ENCODE peak calls at places on chromosome 6, in nine cellular contexts. One of them, this sample, is unnamed.

GRCh38 chr6:56510984-56511531 is 131.6 kb downstream of the DST start:
- DNase-seq in pancreas: no peak
- DNase-seq in WTC11: no peak
- DNase-seq in NAMALWA: no peak
- DNase-seq in neuronal stem cell: no peak
- DNase-seq in NT2/D1: no peak
- DNase-seq in HL-60: no peak
- DNase-seq in AG10803: no peak
- DNase-seq in cardiac fibroblast: no peak
- DNase-seq in this sample: no peak

GRCh38 chr6:46130665-46131064 is 876 bp downstream of the ENPP4 start:
- DNase-seq in pancreas: no peak
- DNase-seq in WTC11: no peak
- DNase-seq in NAMALWA: peak
- DNase-seq in neuronal stem cell: no peak
- DNase-seq in NT2/D1: no peak
- DNase-seq in HL-60: no peak
- DNase-seq in AG10803: no peak
- DNase-seq in cardiac fibroblast: no peak
- DNase-seq in this sample: no peak

GRCh38 chr6:85354761-85355618 is 94.9 kb upstream of the NT5E start:
- DNase-seq in pancreas: peak
- DNase-seq in WTC11: peak
- DNase-seq in NAMALWA: peak
- DNase-seq in neuronal stem cell: peak
- DNase-seq in NT2/D1: peak
- DNase-seq in HL-60: peak
- DNase-seq in AG10803: peak
- DNase-seq in cardiac fibroblast: peak
- DNase-seq in this sample: no peak

GRCh38 chr6:76776876-76777275 is 686.4 kb downstream of the HTR1B start:
- DNase-seq in pancreas: no peak
- DNase-seq in WTC11: no peak
- DNase-seq in NAMALWA: no peak
- DNase-seq in neuronal stem cell: no peak
- DNase-seq in NT2/D1: no peak
- DNase-seq in HL-60: no peak
- DNase-seq in AG10803: no peak
- DNase-seq in cardiac fibroblast: no peak
- DNase-seq in this sample: no peak

GRCh38 chr6:151310852-151311767 is 71.3 kb downstream of the AKAP12 start:
- DNase-seq in pancreas: no peak
- DNase-seq in WTC11: no peak
- DNase-seq in NAMALWA: no peak
- DNase-seq in neuronal stem cell: no peak
- DNase-seq in NT2/D1: no peak
- DNase-seq in HL-60: no peak
- DNase-seq in AG10803: no peak
- DNase-seq in cardiac fibroblast: no peak
- DNase-seq in this sample: no peak

GRCh38 chr6:28734443-28734959 is 189.3 kb downstream of the TRIM27 start:
- DNase-seq in pancreas: no peak
- DNase-seq in WTC11: no peak
- DNase-seq in NAMALWA: no peak
- DNase-seq in neuronal stem cell: no peak
- DNase-seq in NT2/D1: no peak
- DNase-seq in HL-60: no peak
- DNase-seq in AG10803: no peak
- DNase-seq in cardiac fibroblast: no peak
- DNase-seq in this sample: no peak

GRCh38 chr6:36033935-36034334 is 6.3 kb downstream of the MAPK14 start:
- DNase-seq in pancreas: no peak
- DNase-seq in WTC11: no peak
- DNase-seq in NAMALWA: no peak
- DNase-seq in neuronal stem cell: no peak
- DNase-seq in NT2/D1: no peak
- DNase-seq in HL-60: no peak
- DNase-seq in AG10803: no peak
- DNase-seq in cardiac fibroblast: peak
- DNase-seq in this sample: no peak

GRCh38 chr6:12414096-12414675 is 124.0 kb downstream of the EDN1 start:
- DNase-seq in pancreas: no peak
- DNase-seq in WTC11: no peak
- DNase-seq in NAMALWA: no peak
- DNase-seq in neuronal stem cell: no peak
- DNase-seq in NT2/D1: no peak
- DNase-seq in HL-60: no peak
- DNase-seq in AG10803: peak
- DNase-seq in cardiac fibroblast: peak
- DNase-seq in this sample: no peak

GRCh38 chr6:30747300-30747687 is 2.9 kb upstream of the IER3 start:
- DNase-seq in pancreas: no peak
- DNase-seq in WTC11: no peak
- DNase-seq in NAMALWA: no peak
- DNase-seq in neuronal stem cell: no peak
- DNase-seq in NT2/D1: no peak
- DNase-seq in HL-60: no peak
- DNase-seq in AG10803: no peak
- DNase-seq in cardiac fibroblast: peak
- DNase-seq in this sample: no peak

GRCh38 chr6:95599691-95600090 is 22.4 kb downstream of the MANEA start:
- DNase-seq in pancreas: no peak
- DNase-seq in WTC11: no peak
- DNase-seq in NAMALWA: no peak
- DNase-seq in neuronal stem cell: no peak
- DNase-seq in NT2/D1: no peak
- DNase-seq in HL-60: no peak
- DNase-seq in AG10803: no peak
- DNase-seq in cardiac fibroblast: no peak
- DNase-seq in this sample: no peak

GRCh38 chr6:121584591-121585369 is 149.3 kb downstream of the GJA1 start:
- DNase-seq in pancreas: no peak
- DNase-seq in WTC11: no peak
- DNase-seq in NAMALWA: no peak
- DNase-seq in neuronal stem cell: no peak
- DNase-seq in NT2/D1: no peak
- DNase-seq in HL-60: no peak
- DNase-seq in AG10803: peak
- DNase-seq in cardiac fibroblast: peak
- DNase-seq in this sample: no peak

GRCh38 chr6:27230758-27231111 is 16.8 kb upstream of the PRSS16 start:
- DNase-seq in pancreas: no peak
- DNase-seq in WTC11: no peak
- DNase-seq in NAMALWA: no peak
- DNase-seq in neuronal stem cell: no peak
- DNase-seq in NT2/D1: no peak
- DNase-seq in HL-60: no peak
- DNase-seq in AG10803: no peak
- DNase-seq in cardiac fibroblast: no peak
- DNase-seq in this sample: no peak

GRCh38 chr6:12324741-12325140 is 34.6 kb downstream of the EDN1 start:
- DNase-seq in pancreas: no peak
- DNase-seq in WTC11: no peak
- DNase-seq in NAMALWA: no peak
- DNase-seq in neuronal stem cell: no peak
- DNase-seq in NT2/D1: peak
- DNase-seq in HL-60: no peak
- DNase-seq in AG10803: no peak
- DNase-seq in cardiac fibroblast: no peak
- DNase-seq in this sample: no peak

GRCh38 chr6:125867483-125867935 is 76.7 kb downstream of the NCOA7 start:
- DNase-seq in pancreas: no peak
- DNase-seq in WTC11: peak
- DNase-seq in NAMALWA: no peak
- DNase-seq in neuronal stem cell: no peak
- DNase-seq in NT2/D1: no peak
- DNase-seq in HL-60: peak
- DNase-seq in AG10803: peak
- DNase-seq in cardiac fibroblast: peak
- DNase-seq in this sample: peak

GRCh38 chr6:16966821-16967817 is 134.7 kb upstream of the STMND1 start:
- DNase-seq in pancreas: no peak
- DNase-seq in WTC11: no peak
- DNase-seq in NAMALWA: no peak
- DNase-seq in neuronal stem cell: no peak
- DNase-seq in NT2/D1: no peak
- DNase-seq in HL-60: no peak
- DNase-seq in AG10803: no peak
- DNase-seq in cardiac fibroblast: no peak
- DNase-seq in this sample: no peak

GRCh38 chr6:119006972-119007371 is 71.5 kb downstream of the FAM184A start:
- DNase-seq in pancreas: no peak
- DNase-seq in WTC11: no peak
- DNase-seq in NAMALWA: no peak
- DNase-seq in neuronal stem cell: no peak
- DNase-seq in NT2/D1: no peak
- DNase-seq in HL-60: no peak
- DNase-seq in AG10803: no peak
- DNase-seq in cardiac fibroblast: no peak
- DNase-seq in this sample: no peak

GRCh38 chr6:44441091-44441855 is 53.8 kb downstream of the CDC5L start:
- DNase-seq in pancreas: no peak
- DNase-seq in WTC11: no peak
- DNase-seq in NAMALWA: no peak
- DNase-seq in neuronal stem cell: no peak
- DNase-seq in NT2/D1: no peak
- DNase-seq in HL-60: no peak
- DNase-seq in AG10803: no peak
- DNase-seq in cardiac fibroblast: no peak
- DNase-seq in this sample: no peak